ENCODE peak calls at places on chromosome 17, in six cellular contexts. W, U, F, Z, E and M are unnamed samples.

GRCh38 chr17:58328195-58329034 is at the start of gene TSPOAP1:
- DNase-seq in F (no peak), Z (no peak), U (no peak), E (no peak), W (peak), M (no peak)

GRCh38 chr17:68542698-68543463 is 30.7 kb downstream of the PRKAR1A start:
- DNase-seq in E (no peak), Z (no peak), U (no peak), F (no peak), W (no peak), M (no peak)

GRCh38 chr17:29358421-29358820 is 31.7 kb upstream of the TAOK1 start:
- DNase-seq in Z (peak), W (no peak), E (no peak), U (no peak), F (no peak), M (no peak)

GRCh38 chr17:39747745-39748144 is 10.0 kb downstream of the GRB7 start:
- DNase-seq in F (no peak), Z (no peak), E (no peak), U (no peak), W (peak), M (no peak)

GRCh38 chr17:37107406-37108083 is 158.8 kb downstream of the AATF start:
- DNase-seq in Z (peak), U (no peak), E (no peak), F (peak), W (no peak), M (peak)

GRCh38 chr17:29051194-29051593 is 8.3 kb downstream of the PIPOX start:
- DNase-seq in W (peak), E (no peak), F (no peak), U (no peak), Z (no peak), M (no peak)

GRCh38 chr17:28675485-28675884 is 13.5 kb downstream of the SUPT6H start:
- DNase-seq in U (no peak), Z (no peak), W (no peak), F (peak), E (no peak), M (peak)

GRCh38 chr17:17506893-17507464 is 10.8 kb upstream of the RASD1 start:
- DNase-seq in E (no peak), F (no peak), U (no peak), Z (no peak), W (peak), M (no peak)

GRCh38 chr17:6748617-6749016 is 7.2 kb upstream of the XAF1 start:
- DNase-seq in U (no peak), F (no peak), W (no peak), E (no peak), Z (no peak), M (no peak)

GRCh38 chr17:33667052-33667509 is 374.0 kb upstream of the ASIC2 start:
- DNase-seq in W (no peak), U (no peak), Z (no peak), E (no peak), F (no peak), M (no peak)

GRCh38 chr17:76700627-76701470 is 9.9 kb downstream of the MXRA7 start:
- DNase-seq in W (peak), E (no peak), F (peak), U (no peak), Z (peak), M (peak)

GRCh38 chr17:76182016-76182764 is 41.1 kb upstream of the FOXJ1 start:
- DNase-seq in F (peak), U (peak), Z (peak), E (peak), W (peak), M (peak)

GRCh38 chr17:79406316-79406715 is 204.5 kb downstream of the RBFOX3 start:
- DNase-seq in W (no peak), U (no peak), E (no peak), F (no peak), Z (no peak), M (no peak)

GRCh38 chr17:77356109-77356689 is 215.4 kb downstream of the SEC14L1 start:
- DNase-seq in E (no peak), U (no peak), W (no peak), Z (no peak), F (no peak), M (peak)